ENCODE peak calls at places on chromosomes 3 and 15, in seven cellular contexts. U, W, L, D, H, F and X are unnamed samples. For H3K9me3, the result is how much of the 10 kb centered on the place peaks cover.

GRCh38 chr15:50854594-50855490 is 53.6 kb upstream of the AP4E1 start:
- DNase-seq in L (no peak), D (peak), H (no peak), U (no peak), W (no peak), F (no peak), X (no peak)

GRCh38 chr3:141905129-141905528 is 28.7 kb downstream of the ATP1B3 start:
- DNase-seq in L (no peak), D (no peak), U (no peak), W (no peak), F (no peak), H (no peak), X (no peak)

GRCh38 chr3:10513306-10513705 is 7.9 kb upstream of the ATP2B2 start:
- DNase-seq in F (no peak), W (no peak), L (no peak), H (no peak), D (no peak), U (no peak), X (no peak)

GRCh38 chr15:69060041-69060481 is 45.6 kb downstream of the NOX5 start:
- DNase-seq in D (no peak), W (no peak), F (peak), U (no peak), H (peak), L (peak), X (peak)

GRCh38 chr15:37038036-37038715 is 62.2 kb downstream of the MEIS2 start:
- DNase-seq in D (no peak), L (no peak), W (no peak), U (no peak), F (no peak), H (no peak), X (no peak)

GRCh38 chr15:79197285-79197684 is 85.2 kb upstream of the ANKRD34C start:
- DNase-seq in F (no peak), U (no peak), D (no peak), L (no peak), W (no peak), H (no peak), X (no peak)

GRCh38 chr3:171190668-171191067 is 164.1 kb upstream of the SLC2A2 start:
- DNase-seq in U (no peak), W (no peak), D (no peak), F (no peak), H (no peak), L (no peak), X (no peak)

GRCh38 chr3:112930771-112931170 is 44.1 kb downstream of the CD200R1 start:
- DNase-seq in H (no peak), L (no peak), W (no peak), D (no peak), F (no peak), U (no peak), X (no peak)

GRCh38 chr3:98971183-98971681 is 69.7 kb upstream of the DCBLD2 start:
- DNase-seq in U (no peak), F (no peak), D (no peak), L (no peak), W (no peak), H (no peak), X (no peak)

GRCh38 chr3:16419640-16420039 is 93.9 kb downstream of the RFTN1 start:
- DNase-seq in H (no peak), U (no peak), W (no peak), F (no peak), D (no peak), L (no peak), X (no peak)

GRCh38 chr3:8627949-8628348 is 16.6 kb downstream of the SSUH2 start:
- DNase-seq in D (no peak), U (no peak), W (no peak), F (peak), H (no peak), L (no peak), X (no peak)

GRCh38 chr3:140117111-140117526 is 182.1 kb downstream of the CLSTN2 start:
- DNase-seq in H (no peak), F (no peak), W (no peak), U (no peak), L (no peak), D (no peak), X (no peak)

GRCh38 chr3:50545781-50546180 is 21.8 kb downstream of the C3orf18 start:
- DNase-seq in U (no peak), D (no peak), W (no peak), L (no peak), F (no peak), H (no peak), X (no peak)

GRCh38 chr15:43702174-43702573 is 8.5 kb downstream of the CKMT1A start:
- DNase-seq in L (no peak), W (no peak), U (no peak), H (no peak), F (no peak), D (no peak), X (no peak)

GRCh38 chr3:162274070-162274469 is 777.5 kb downstream of the OTOL1 start:
- DNase-seq in W (no peak), H (no peak), D (no peak), F (no peak), U (no peak), L (no peak), X (no peak)

GRCh38 chr15:40906947-40907802 is 12.9 kb downstream of the VPS18 start:
- DNase-seq in W (peak), U (peak), D (peak), L (peak), F (no peak), H (peak), X (no peak)

GRCh38 chr15:80620931-80621330 is 74.2 kb upstream of the ABHD17C start:
- DNase-seq in F (no peak), W (no peak), U (no peak), H (no peak), D (no peak), L (no peak), X (no peak)

GRCh38 chr3:46662771-46663551 is 30.5 kb downstream of the ALS2CL start:
- DNase-seq in W (no peak), H (peak), F (peak), U (no peak), D (no peak), L (no peak), X (peak)

GRCh38 chr3:19229086-19229485 is 80.8 kb downstream of the KCNH8 start:
- DNase-seq in D (peak), F (no peak), L (no peak), H (no peak), U (no peak), W (no peak), X (no peak)

GRCh38 chr3:58462829-58463180 is 29.1 kb upstream of the KCTD6 start:
- DNase-seq in W (no peak), F (no peak), U (no peak), D (no peak), H (no peak), L (no peak), X (no peak)

GRCh38 chr3:58052373-58053273 is 44.4 kb downstream of the FLNB start:
- DNase-seq in H (peak), U (peak), L (peak), F (peak), W (no peak), D (no peak), X (peak)

GRCh38 chr3:190443257-190443656 is 6.4 kb downstream of the TMEM207 start:
- DNase-seq in W (no peak), F (no peak), L (no peak), U (no peak), H (no peak), D (no peak), X (no peak)

GRCh38 chr3:78993375-78993774 is 774.4 kb downstream of the ROBO1 start:
- DNase-seq in H (no peak), W (no peak), F (no peak), L (no peak), U (no peak), D (no peak), X (no peak)

GRCh38 chr15:21267231-21267630 is 173.1 kb downstream of the POTEB3 start:
- DNase-seq in F (no peak), D (no peak), L (no peak), W (no peak), H (no peak), U (no peak), X (no peak)

GRCh38 chr15:21262851-21263400 is 177.4 kb downstream of the POTEB3 start:
- DNase-seq in W (no peak), D (no peak), L (no peak), U (no peak), H (no peak), F (no peak), X (no peak)

GRCh38 chr15:21270474-21270873 is 169.8 kb downstream of the POTEB3 start:
- DNase-seq in H (no peak), D (no peak), W (peak), F (no peak), L (no peak), U (no peak), X (no peak)

GRCh38 chr15:21269121-21269520 is 171.2 kb downstream of the POTEB3 start:
- DNase-seq in D (no peak), L (no peak), W (no peak), U (no peak), H (no peak), F (no peak), X (no peak)

DNA sequence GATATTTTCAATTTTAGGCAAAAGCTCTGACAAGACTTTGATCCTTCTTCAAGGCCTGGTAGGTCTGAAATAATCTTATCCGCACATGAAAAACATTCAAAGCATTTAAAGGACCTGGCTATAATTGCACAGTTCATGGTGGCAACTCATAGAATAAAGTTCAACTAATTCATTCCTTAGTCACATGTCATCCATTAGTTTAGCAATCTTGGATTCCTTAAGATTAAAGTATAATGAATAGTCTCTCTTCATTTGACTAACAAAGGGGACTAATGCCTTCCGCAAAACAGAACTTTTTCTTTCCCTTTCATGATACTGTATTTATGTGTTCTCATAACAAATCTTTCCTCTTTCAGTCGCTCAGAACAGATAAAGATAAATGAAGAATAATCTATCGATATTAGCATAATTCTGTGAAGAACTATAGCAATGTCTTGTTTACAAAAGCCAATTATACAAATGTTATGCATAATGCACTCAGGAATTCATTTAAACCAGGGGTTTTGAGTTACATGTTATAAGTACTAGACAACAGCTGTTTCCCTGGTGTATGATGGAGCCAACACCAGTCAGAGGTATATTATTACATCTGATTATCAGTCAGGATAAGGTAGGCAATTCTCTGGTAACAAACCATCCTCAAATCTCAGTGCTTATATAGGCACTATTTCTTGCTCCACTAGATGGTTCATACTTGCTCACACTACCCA is 172.5 kb downstream of the POTEB3 start:
- DNase-seq in L (no peak), H (no peak), U (no peak), F (no peak), D (no peak), W (no peak), X (no peak)
- H3K9me3 ChIP-seq in L (under half), H (under half), U (under half), F (under half), D (under half), W (under half), X (under half)

DNA sequence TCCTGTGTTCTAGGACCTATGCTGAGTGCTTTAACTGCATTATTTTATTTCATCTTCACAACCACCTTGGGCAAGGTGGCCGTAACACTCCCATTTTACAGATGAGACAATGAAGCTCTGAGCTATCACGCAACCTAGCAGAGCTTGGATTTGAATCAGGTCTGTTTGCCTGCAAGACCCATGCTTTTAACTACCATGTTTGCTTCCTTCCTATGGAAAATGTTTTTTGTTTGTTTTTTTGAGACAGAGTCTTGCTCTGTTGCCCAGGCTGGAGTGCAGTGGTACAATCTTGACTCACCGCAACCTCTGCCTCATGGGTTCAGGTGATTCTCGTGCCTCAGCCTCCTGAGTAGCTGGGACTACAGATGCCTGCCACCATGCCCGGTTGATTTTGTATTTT is 24.7 kb upstream of the HERC1 start:
- DNase-seq in D (no peak), L (no peak), W (no peak), H (no peak), U (no peak), F (no peak), X (no peak)
- H3K4me3 ChIP-seq in D (no peak), L (no peak), W (no peak), H (no peak), U (no peak), F (no peak), X (no peak)

DNA sequence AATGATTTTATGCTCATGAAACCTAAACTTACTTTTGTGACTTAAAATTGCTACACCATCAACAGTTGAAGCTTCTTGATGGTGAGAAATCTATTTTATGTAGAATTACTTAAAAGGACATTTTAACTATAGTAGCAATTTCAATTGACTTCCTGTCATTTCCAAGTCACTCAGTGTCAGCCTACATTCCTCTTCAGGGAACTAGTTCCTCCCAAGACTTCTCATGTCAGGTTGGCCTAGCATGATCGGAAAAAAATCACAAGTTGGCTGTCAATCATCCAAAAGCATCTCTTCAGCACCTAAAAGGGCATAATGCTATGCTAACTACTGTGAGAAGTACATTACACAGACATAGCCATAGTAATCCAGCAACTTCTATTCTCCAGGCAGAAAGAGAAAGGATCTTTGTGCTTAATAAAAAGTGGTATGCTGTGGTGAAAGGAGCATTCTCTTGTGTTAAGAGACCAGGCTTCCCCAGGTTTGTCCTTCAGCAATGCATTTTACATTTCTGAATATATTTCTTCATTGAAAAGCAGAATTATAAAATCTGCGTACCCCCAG is 893.7 kb downstream of the AGBL1 start:
- DNase-seq in U (no peak), L (no peak), F (no peak), D (no peak), W (no peak), H (no peak), X (no peak)
- H3K9me3 ChIP-seq in U (under half), L (under half), F (under half), D (under half), W (under half), H (under half), X (under half)

DNA sequence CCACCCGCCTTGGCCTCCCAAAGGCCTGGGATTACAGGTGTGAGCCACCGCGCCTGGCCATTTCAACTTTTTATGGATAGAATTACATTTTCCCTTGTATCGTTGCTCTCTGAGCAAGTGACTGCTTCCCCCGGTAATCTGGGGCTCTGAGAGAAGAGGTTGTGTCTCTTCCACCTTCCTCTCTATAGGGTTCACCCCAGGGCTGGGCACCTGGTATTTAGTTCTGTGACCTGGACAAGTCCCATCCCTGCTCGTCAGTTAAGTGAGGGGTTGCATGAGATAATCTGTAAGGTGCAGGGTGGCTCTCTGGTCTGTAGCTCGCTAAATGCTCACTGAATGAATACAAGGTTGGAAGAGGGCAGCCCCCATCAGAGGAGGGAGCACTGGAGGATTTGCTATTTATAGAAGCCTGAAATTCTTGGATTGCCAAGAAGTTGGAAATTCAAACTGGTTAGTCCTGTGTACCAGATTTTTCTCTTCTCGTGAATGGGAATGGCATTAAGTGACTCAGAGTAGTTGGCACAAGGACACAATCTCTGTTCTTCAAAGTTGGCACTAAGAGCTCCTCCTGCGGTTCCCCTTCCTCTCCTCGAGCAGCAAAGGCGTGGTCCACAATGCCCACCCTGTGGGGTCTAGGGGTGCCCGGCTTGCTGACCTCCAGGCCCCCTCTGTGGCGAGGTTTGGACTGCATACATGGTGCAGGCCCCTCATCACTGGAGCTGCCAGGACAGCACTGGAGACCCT is 68.1 kb upstream of the DLG1 start:
- DNase-seq in F (peak), D (no peak), H (no peak), U (no peak), L (no peak), W (no peak), X (no peak)
- H3K4me3 ChIP-seq in F (no peak), D (no peak), H (no peak), U (no peak), L (no peak), W (no peak), X (no peak)

GRCh38 chr3:27720899-27721716 is 1.0 kb downstream of the EOMES start:
- DNase-seq in F (no peak), W (no peak), L (no peak), D (no peak), U (no peak), H (no peak), X (no peak)

GRCh38 chr3:27721717-27722564 is at the start of gene EOMES:
- DNase-seq in U (peak), F (no peak), D (peak), L (peak), W (peak), H (peak), X (peak)

GRCh38 chr3:27724459-27725197 is 2.5 kb upstream of the EOMES start:
- DNase-seq in H (no peak), U (no peak), W (no peak), D (no peak), F (no peak), L (no peak), X (no peak)

GRCh38 chr3:27723803-27724458 is 1.8 kb upstream of the EOMES start:
- DNase-seq in F (no peak), L (no peak), W (no peak), H (no peak), D (no peak), U (no peak), X (no peak)

GRCh38 chr3:27722957-27723802 is 1.1 kb upstream of the EOMES start:
- DNase-seq in D (no peak), F (no peak), H (no peak), W (no peak), L (no peak), U (no peak), X (no peak)
- H3K9me3 ChIP-seq in D (under half), F (under half), H (under half), W (under half), L (under half), U (under half), X (under half)

DNA sequence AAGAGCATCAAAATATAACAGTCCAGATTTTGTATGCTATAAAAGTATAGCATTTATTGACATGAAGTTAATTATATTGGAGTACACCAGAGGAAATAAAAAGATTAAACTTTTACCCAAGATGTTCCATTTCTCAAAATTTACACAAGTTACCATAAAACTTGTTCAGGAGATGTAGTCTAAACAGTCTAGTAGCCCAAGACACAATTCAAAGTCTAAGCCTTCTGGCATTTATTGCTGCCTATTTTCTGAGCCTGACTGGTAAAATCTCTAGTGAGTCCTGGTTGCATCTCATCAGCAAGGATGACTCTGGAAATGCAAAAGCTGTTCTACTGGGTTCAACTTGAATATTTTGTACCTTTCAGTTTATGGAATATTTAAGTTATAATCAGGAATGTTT is 468.7 kb downstream of the PDCD6IP start:
- DNase-seq in F (no peak), U (no peak), D (no peak), W (no peak), H (no peak), L (no peak), X (no peak)
- H3K4me3 ChIP-seq in F (no peak), U (no peak), D (no peak), W (no peak), H (no peak), L (no peak), X (no peak)

GRCh38 chr3:129592362-129593150 is 13.9 kb downstream of the PLXND1 start:
- DNase-seq in U (no peak), F (peak), H (peak), L (peak), W (peak), D (no peak), X (peak)
- H3K9me3 ChIP-seq in U (under half), F (under half), H (under half), L (under half), W (under half), D (under half), X (under half)

GRCh38 chr3:14410106-14410500 is 7.7 kb downstream of the SLC6A6 start:
- DNase-seq in L (no peak), U (no peak), F (no peak), W (no peak), H (no peak), D (no peak), X (no peak)
- H3K4me3 ChIP-seq in L (no peak), U (no peak), F (no peak), W (no peak), H (no peak), D (no peak), X (no peak)